ENCODE peak calls at places on chromosomes 4 and X, in seven cellular contexts. One of them, this sample, is unnamed.

GRCh38 chr4:14149469-14150030 is 522.0 kb upstream of the BOD1L1 start:
- DNase-seq in HT1080: no peak
- DNase-seq in central memory CD4-positive, alpha-beta T cell: no peak
- DNase-seq in activated naive CD8-positive, alpha-beta T cell treated with anti-CD3 and anti-CD28 coated beads, Interleukin-2, amount 50 U/mL, for 24 hours: no peak
- DNase-seq in activated T-helper 9 cell treated with anti-CD3 and anti-CD28 coated beads, Interleukin-2, amount 50 U/mL, for 16 hours: no peak
- DNase-seq in T-cell: no peak
- DNase-seq in T-helper 2 cell: no peak
- DNase-seq in this sample: no peak

GRCh38 chrX:10617964-10618342 is 2.4 kb downstream of the MID1 start:
- DNase-seq in HT1080: peak
- DNase-seq in central memory CD4-positive, alpha-beta T cell: no peak
- DNase-seq in activated naive CD8-positive, alpha-beta T cell treated with anti-CD3 and anti-CD28 coated beads, Interleukin-2, amount 50 U/mL, for 24 hours: no peak
- DNase-seq in activated T-helper 9 cell treated with anti-CD3 and anti-CD28 coated beads, Interleukin-2, amount 50 U/mL, for 16 hours: no peak
- DNase-seq in T-cell: no peak
- DNase-seq in T-helper 2 cell: no peak
- DNase-seq in this sample: no peak

GRCh38 chr4:113811329-113811728 is 49.8 kb upstream of the CAMK2D start:
- DNase-seq in HT1080: no peak
- DNase-seq in central memory CD4-positive, alpha-beta T cell: no peak
- DNase-seq in activated naive CD8-positive, alpha-beta T cell treated with anti-CD3 and anti-CD28 coated beads, Interleukin-2, amount 50 U/mL, for 24 hours: no peak
- DNase-seq in activated T-helper 9 cell treated with anti-CD3 and anti-CD28 coated beads, Interleukin-2, amount 50 U/mL, for 16 hours: no peak
- DNase-seq in T-cell: no peak
- DNase-seq in T-helper 2 cell: no peak
- DNase-seq in this sample: no peak

GRCh38 chrX:140132937-140133336 is 167.6 kb upstream of the CXorf66 start:
- DNase-seq in HT1080: no peak
- DNase-seq in central memory CD4-positive, alpha-beta T cell: no peak
- DNase-seq in activated naive CD8-positive, alpha-beta T cell treated with anti-CD3 and anti-CD28 coated beads, Interleukin-2, amount 50 U/mL, for 24 hours: no peak
- DNase-seq in activated T-helper 9 cell treated with anti-CD3 and anti-CD28 coated beads, Interleukin-2, amount 50 U/mL, for 16 hours: no peak
- DNase-seq in T-cell: no peak
- DNase-seq in T-helper 2 cell: no peak
- DNase-seq in this sample: no peak

GRCh38 chrX:18683027-18683426 is 11.1 kb upstream of the RS1 start:
- DNase-seq in HT1080: no peak
- DNase-seq in central memory CD4-positive, alpha-beta T cell: no peak
- DNase-seq in activated naive CD8-positive, alpha-beta T cell treated with anti-CD3 and anti-CD28 coated beads, Interleukin-2, amount 50 U/mL, for 24 hours: no peak
- DNase-seq in activated T-helper 9 cell treated with anti-CD3 and anti-CD28 coated beads, Interleukin-2, amount 50 U/mL, for 16 hours: no peak
- DNase-seq in T-cell: no peak
- DNase-seq in T-helper 2 cell: no peak
- DNase-seq in this sample: no peak

GRCh38 chrX:110002300-110003166 is at the start of gene TMEM164:
- DNase-seq in HT1080: peak
- DNase-seq in central memory CD4-positive, alpha-beta T cell: peak
- DNase-seq in activated naive CD8-positive, alpha-beta T cell treated with anti-CD3 and anti-CD28 coated beads, Interleukin-2, amount 50 U/mL, for 24 hours: peak
- DNase-seq in activated T-helper 9 cell treated with anti-CD3 and anti-CD28 coated beads, Interleukin-2, amount 50 U/mL, for 16 hours: peak
- DNase-seq in T-cell: peak
- DNase-seq in T-helper 2 cell: peak
- DNase-seq in this sample: peak

GRCh38 chrX:24682739-24683432 is 10.8 kb upstream of the POLA1 start:
- DNase-seq in HT1080: no peak
- DNase-seq in central memory CD4-positive, alpha-beta T cell: no peak
- DNase-seq in activated naive CD8-positive, alpha-beta T cell treated with anti-CD3 and anti-CD28 coated beads, Interleukin-2, amount 50 U/mL, for 24 hours: peak
- DNase-seq in activated T-helper 9 cell treated with anti-CD3 and anti-CD28 coated beads, Interleukin-2, amount 50 U/mL, for 16 hours: peak
- DNase-seq in T-cell: no peak
- DNase-seq in T-helper 2 cell: peak
- DNase-seq in this sample: peak

GRCh38 chr4:150818661-150819060 is 196.4 kb downstream of the LRBA start:
- DNase-seq in HT1080: no peak
- DNase-seq in central memory CD4-positive, alpha-beta T cell: no peak
- DNase-seq in activated naive CD8-positive, alpha-beta T cell treated with anti-CD3 and anti-CD28 coated beads, Interleukin-2, amount 50 U/mL, for 24 hours: no peak
- DNase-seq in activated T-helper 9 cell treated with anti-CD3 and anti-CD28 coated beads, Interleukin-2, amount 50 U/mL, for 16 hours: no peak
- DNase-seq in T-cell: no peak
- DNase-seq in T-helper 2 cell: peak
- DNase-seq in this sample: no peak

GRCh38 chr4:94968493-94968892 is 210.7 kb downstream of the BMPR1B start:
- DNase-seq in HT1080: no peak
- DNase-seq in central memory CD4-positive, alpha-beta T cell: no peak
- DNase-seq in activated naive CD8-positive, alpha-beta T cell treated with anti-CD3 and anti-CD28 coated beads, Interleukin-2, amount 50 U/mL, for 24 hours: no peak
- DNase-seq in activated T-helper 9 cell treated with anti-CD3 and anti-CD28 coated beads, Interleukin-2, amount 50 U/mL, for 16 hours: no peak
- DNase-seq in T-cell: no peak
- DNase-seq in T-helper 2 cell: no peak
- DNase-seq in this sample: no peak

GRCh38 chrX:64580035-64580434 is 184.8 kb upstream of the MTMR8 start:
- DNase-seq in HT1080: no peak
- DNase-seq in central memory CD4-positive, alpha-beta T cell: no peak
- DNase-seq in activated naive CD8-positive, alpha-beta T cell treated with anti-CD3 and anti-CD28 coated beads, Interleukin-2, amount 50 U/mL, for 24 hours: no peak
- DNase-seq in activated T-helper 9 cell treated with anti-CD3 and anti-CD28 coated beads, Interleukin-2, amount 50 U/mL, for 16 hours: no peak
- DNase-seq in T-cell: no peak
- DNase-seq in T-helper 2 cell: no peak
- DNase-seq in this sample: no peak

GRCh38 chr4:56863441-56864129 is 42.1 kb upstream of the SPINK2 start:
- DNase-seq in HT1080: peak
- DNase-seq in central memory CD4-positive, alpha-beta T cell: no peak
- DNase-seq in activated naive CD8-positive, alpha-beta T cell treated with anti-CD3 and anti-CD28 coated beads, Interleukin-2, amount 50 U/mL, for 24 hours: no peak
- DNase-seq in activated T-helper 9 cell treated with anti-CD3 and anti-CD28 coated beads, Interleukin-2, amount 50 U/mL, for 16 hours: no peak
- DNase-seq in T-cell: no peak
- DNase-seq in T-helper 2 cell: peak
- DNase-seq in this sample: no peak

GRCh38 chr4:186669159-186669720 is 54.4 kb downstream of the FAT1 start:
- DNase-seq in HT1080: no peak
- DNase-seq in central memory CD4-positive, alpha-beta T cell: no peak
- DNase-seq in activated naive CD8-positive, alpha-beta T cell treated with anti-CD3 and anti-CD28 coated beads, Interleukin-2, amount 50 U/mL, for 24 hours: no peak
- DNase-seq in activated T-helper 9 cell treated with anti-CD3 and anti-CD28 coated beads, Interleukin-2, amount 50 U/mL, for 16 hours: no peak
- DNase-seq in T-cell: no peak
- DNase-seq in T-helper 2 cell: no peak
- DNase-seq in this sample: no peak

GRCh38 chrX:18883234-18883960 is 100.5 kb downstream of the PHKA2 start:
- DNase-seq in HT1080: no peak
- DNase-seq in central memory CD4-positive, alpha-beta T cell: no peak
- DNase-seq in activated naive CD8-positive, alpha-beta T cell treated with anti-CD3 and anti-CD28 coated beads, Interleukin-2, amount 50 U/mL, for 24 hours: no peak
- DNase-seq in activated T-helper 9 cell treated with anti-CD3 and anti-CD28 coated beads, Interleukin-2, amount 50 U/mL, for 16 hours: no peak
- DNase-seq in T-cell: no peak
- DNase-seq in T-helper 2 cell: no peak
- DNase-seq in this sample: no peak

This sample was measured in stimulated activated effector memory CD8-positive, alpha-beta T cell treated with anti-CD3 and anti-CD28 coated beads, Interleukin-12 subunit alpha, Interleukin-12 subunit beta, amount 100 ng/mL, for 72 hours.